ENCODE peak calls at places on chromosomes 13 and 19, in four cellular contexts. One of them, this sample, is unnamed.
A peak's percentile ranks its signal among the peaks of the same experiment; 100 is the strongest.

GRCh38 chr19:38596057-38596981 is 21.4 kb downstream of the MAP4K1 start:
- DNase-seq in GM12878: no peak
- DNase-seq in K562: peak; percentile 97
- DNase-seq in GM12891: no peak
- DNase-seq in this sample: no peak

GRCh38 chr13:108342369-108343289 is 73.1 kb downstream of the TNFSF13B start:
- DNase-seq in GM12878: peak; percentile 3
- DNase-seq in K562: peak; percentile 7
- DNase-seq in GM12891: no peak
- DNase-seq in this sample: peak; percentile 36

GRCh38 chr13:108383676-108384075 is 114.2 kb downstream of the TNFSF13B start:
- DNase-seq in GM12878: no peak
- DNase-seq in K562: no peak
- DNase-seq in GM12891: no peak
- DNase-seq in this sample: no peak

GRCh38 chr13:73851104-73851503 is 283.1 kb downstream of the KLF12 start:
- DNase-seq in GM12878: no peak
- DNase-seq in K562: no peak
- DNase-seq in GM12891: no peak
- DNase-seq in this sample: no peak

GRCh38 chr19:46000497-46001246 is 5.4 kb downstream of the CCDC61 start:
- DNase-seq in GM12878: no peak
- DNase-seq in K562: peak; percentile 88
- DNase-seq in GM12891: peak; percentile 90
- DNase-seq in this sample: no peak

GRCh38 chr19:4713384-4713951 is 10.2 kb downstream of the DPP9 start:
- DNase-seq in GM12878: no peak
- DNase-seq in K562: no peak
- DNase-seq in GM12891: no peak
- DNase-seq in this sample: no peak

GRCh38 chr19:3982701-3983541 is 2.3 kb downstream of the EEF2 start:
- DNase-seq in GM12878: no peak
- DNase-seq in K562: no peak
- DNase-seq in GM12891: peak; percentile 23
- DNase-seq in this sample: peak; percentile 59

GRCh38 chr13:37701972-37702371 is 103.4 kb upstream of the POSTN start:
- DNase-seq in GM12878: no peak
- DNase-seq in K562: no peak
- DNase-seq in GM12891: no peak
- DNase-seq in this sample: no peak

GRCh38 chr19:13441810-13442512 is 64.3 kb downstream of the CACNA1A start:
- DNase-seq in GM12878: no peak
- DNase-seq in K562: peak; percentile 64
- DNase-seq in GM12891: peak; percentile 25
- DNase-seq in this sample: peak; percentile 23

GRCh38 chr19:2302319-2303208 is 5.4 kb downstream of the LINGO3 start:
- DNase-seq in GM12878: no peak
- DNase-seq in K562: peak; percentile 42
- DNase-seq in GM12891: no peak
- DNase-seq in this sample: no peak

GRCh38 chr19:6357995-6358394 is 3.3 kb upstream of the CLPP start:
- DNase-seq in GM12878: no peak
- DNase-seq in K562: no peak
- DNase-seq in GM12891: no peak
- DNase-seq in this sample: no peak

GRCh38 chr19:41616785-41617621 is 9.9 kb downstream of the CEACAM4 start:
- DNase-seq in GM12878: no peak
- DNase-seq in K562: no peak
- DNase-seq in GM12891: no peak
- DNase-seq in this sample: peak; percentile 33

GRCh38 chr19:11381535-11382369 is 2.4 kb downstream of the EPOR start:
- DNase-seq in GM12878: peak; percentile 66
- DNase-seq in K562: no peak
- DNase-seq in GM12891: peak; percentile 72
- DNase-seq in this sample: peak; percentile 90

GRCh38 chr13:27043013-27043412 is 128.6 kb downstream of the USP12 start:
- DNase-seq in GM12878: no peak
- DNase-seq in K562: no peak
- DNase-seq in GM12891: no peak
- DNase-seq in this sample: no peak

GRCh38 chr13:93963266-93964131 is 516.0 kb downstream of the DCT start:
- DNase-seq in GM12878: no peak
- DNase-seq in K562: no peak
- DNase-seq in GM12891: no peak
- DNase-seq in this sample: no peak

GRCh38 chr19:45960595-45961235 is 12.9 kb downstream of the NOVA2 start:
- DNase-seq in GM12878: no peak
- DNase-seq in K562: peak; percentile 39
- DNase-seq in GM12891: no peak
- DNase-seq in this sample: no peak

GRCh38 chr19:18282021-18282787 is 782 bp upstream of the JUND start:
- DNase-seq in GM12878: no peak
- DNase-seq in K562: no peak
- DNase-seq in GM12891: no peak
- DNase-seq in this sample: peak; percentile 88

GRCh38 chr13:31794452-31794851 is 55.1 kb downstream of the RXFP2 start:
- DNase-seq in GM12878: no peak
- DNase-seq in K562: no peak
- DNase-seq in GM12891: no peak
- DNase-seq in this sample: no peak

GRCh38 chr13:112760440-112760839 is 70.6 kb downstream of the ATP11A start:
- DNase-seq in GM12878: no peak
- DNase-seq in K562: no peak
- DNase-seq in GM12891: no peak
- DNase-seq in this sample: no peak

GRCh38 chr13:32051156-32051555 is 19.6 kb downstream of the FRY start:
- DNase-seq in GM12878: no peak
- DNase-seq in K562: no peak
- DNase-seq in GM12891: no peak
- DNase-seq in this sample: no peak

GRCh38 chr19:3897936-3898335 is 17.5 kb downstream of the ATCAY start:
- DNase-seq in GM12878: no peak
- DNase-seq in K562: no peak
- DNase-seq in GM12891: no peak
- DNase-seq in this sample: no peak

GRCh38 chr19:30670011-30670329 is 297.8 kb downstream of the ZNF536 start:
- DNase-seq in GM12878: no peak
- DNase-seq in K562: no peak
- DNase-seq in GM12891: no peak
- DNase-seq in this sample: no peak

GRCh38 chr13:33891196-33891742 is 73.3 kb downstream of the RFC3 start:
- DNase-seq in GM12878: no peak
- DNase-seq in K562: no peak
- DNase-seq in GM12891: no peak
- DNase-seq in this sample: no peak
- TF ChIP-seq SPI1 in GM12878: no peak
- TF ChIP-seq SPI1 in K562: no peak
- TF ChIP-seq SPI1 in GM12891: no peak
- TF ChIP-seq SPI1 in this sample: no peak

DNA sequence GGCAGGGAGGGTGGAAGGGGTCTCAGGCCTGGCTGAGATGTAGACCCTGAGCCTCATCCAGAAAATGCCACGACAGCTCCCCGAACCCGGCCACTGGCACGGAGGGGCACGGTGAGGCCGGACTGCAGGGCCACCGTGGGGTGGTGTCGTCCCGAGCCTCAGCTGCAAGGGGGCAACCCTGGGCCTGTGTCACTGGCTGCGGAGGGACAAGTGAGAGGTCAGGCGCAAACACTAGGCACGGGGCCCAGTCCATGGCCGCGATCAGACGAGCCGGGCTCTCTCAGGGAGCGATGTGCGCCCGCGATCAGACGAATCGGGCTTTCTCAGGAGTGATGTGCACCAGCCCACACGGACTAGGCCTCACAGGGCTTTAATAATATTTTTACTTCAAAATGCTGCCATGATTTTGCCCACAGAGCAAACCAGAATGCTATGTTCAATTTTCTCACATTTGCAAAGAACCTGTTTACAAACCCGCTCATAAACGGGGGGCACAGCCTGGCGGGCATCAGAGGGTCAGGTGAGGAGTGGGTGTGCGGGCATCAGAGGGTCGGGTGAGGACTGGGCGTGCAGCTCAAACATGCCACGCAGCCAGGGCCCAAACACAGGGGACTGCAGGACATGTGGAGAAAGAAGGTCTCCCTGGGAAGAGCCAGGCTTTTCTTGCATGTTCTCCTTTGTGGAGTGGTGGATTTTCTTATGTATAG is 42.6 kb upstream of the C13orf46 start:
- DNase-seq in GM12878: no peak
- DNase-seq in K562: no peak
- DNase-seq in GM12891: no peak
- DNase-seq in this sample: no peak
- TF ChIP-seq SPI1 in GM12878: no peak
- TF ChIP-seq SPI1 in K562: no peak
- TF ChIP-seq SPI1 in GM12891: no peak
- TF ChIP-seq SPI1 in this sample: no peak

GRCh38 chr13:51221674-51222509 is at the start of gene FAM124A:
- DNase-seq in GM12878: no peak
- DNase-seq in K562: peak; percentile 40
- DNase-seq in GM12891: peak; percentile 59
- DNase-seq in this sample: peak; percentile 32
- TF ChIP-seq SPI1 in GM12878: no peak
- TF ChIP-seq SPI1 in K562: no peak
- TF ChIP-seq SPI1 in GM12891: no peak
- TF ChIP-seq SPI1 in this sample: no peak

GRCh38 chr19:7706188-7706530 is 4.2 kb upstream of the FCER2 start:
- DNase-seq in GM12878: no peak
- DNase-seq in K562: no peak
- DNase-seq in GM12891: no peak
- DNase-seq in this sample: no peak

GRCh38 chr19:7704280-7705060 is 2.5 kb upstream of the FCER2 start:
- DNase-seq in GM12878: no peak
- DNase-seq in K562: no peak
- DNase-seq in GM12891: no peak
- DNase-seq in this sample: no peak

GRCh38 chr19:7706662-7707454 is 4.9 kb upstream of the FCER2 start:
- DNase-seq in GM12878: no peak
- DNase-seq in K562: no peak
- DNase-seq in GM12891: no peak
- DNase-seq in this sample: no peak

GRCh38 chr19:7703332-7703731 is 1.4 kb upstream of the FCER2 start:
- DNase-seq in GM12878: no peak
- DNase-seq in K562: no peak
- DNase-seq in GM12891: no peak
- DNase-seq in this sample: no peak

DNA sequence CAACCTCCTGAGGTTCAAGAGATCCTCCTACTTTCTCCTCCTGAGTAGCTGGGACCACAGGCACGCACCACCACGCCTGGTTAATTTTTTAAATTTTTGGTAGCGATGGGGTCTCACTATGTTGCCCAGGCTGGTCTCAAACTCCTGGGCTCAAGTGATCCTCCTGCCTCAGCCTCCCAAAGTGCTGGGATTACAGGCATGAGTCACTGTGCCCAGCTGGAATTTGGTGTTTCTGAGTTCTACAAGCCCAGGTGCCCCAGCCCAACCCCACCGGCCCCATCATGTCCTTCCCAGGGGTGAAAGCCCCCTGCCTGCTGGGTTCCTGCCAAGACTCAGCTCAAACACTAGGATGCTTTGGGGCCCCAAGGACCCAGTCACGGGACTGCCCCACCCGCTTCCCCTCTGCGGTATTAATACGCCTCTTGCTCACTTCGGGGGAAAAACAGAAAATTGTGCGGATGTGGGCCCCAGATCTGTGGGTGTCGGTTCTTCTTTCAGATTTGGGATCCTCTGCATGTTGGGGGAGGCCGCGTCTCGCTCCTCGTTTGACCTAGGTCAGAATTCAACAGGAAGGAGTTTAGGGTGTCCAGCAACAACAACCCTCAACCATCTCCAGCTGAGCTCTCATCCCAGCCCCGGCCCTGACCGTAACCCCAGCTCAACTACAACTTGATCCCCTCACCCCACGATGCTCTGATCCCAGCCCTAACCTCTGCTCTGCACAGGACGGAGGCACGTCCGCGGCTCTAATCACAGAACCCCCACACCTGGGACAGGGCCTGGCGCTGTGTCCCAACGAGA is 3.7 kb upstream of the FCER2 start:
- DNase-seq in GM12878: peak; percentile 91
- DNase-seq in K562: no peak
- DNase-seq in GM12891: peak; percentile 57
- DNase-seq in this sample: peak; percentile 90
- TF ChIP-seq SPI1 in GM12878: peak; percentile 89
- TF ChIP-seq SPI1 in K562: no peak
- TF ChIP-seq SPI1 in GM12891: peak; percentile 90
- TF ChIP-seq SPI1 in this sample: peak; percentile 82

This sample was measured in HL-60.